ENCODE peak calls at places on chromosome 12, in five cellular contexts. K is dorsolateral prefrontal cortex; Q is thoracic aorta; U is COR-L47; H is stimulated activated CD4-positive, alpha-beta T cell treated with anti-CD3 and anti-CD28 coated beads, Interleukin-15, amount 100 ng/mL, for 1 hour. V is an unnamed sample.

GRCh38 chr12:125185740-125186470 is 120.7 kb downstream of the AACS start:
- DNase-seq in K (peak), Q (no peak), U (peak), H (peak), V (peak)

GRCh38 chr12:120588948-120589930 is 8.0 kb upstream of the POP5 start:
- DNase-seq in K (peak), Q (no peak), U (no peak), H (no peak), V (no peak)

GRCh38 chr12:75979181-75979580 is 52.4 kb downstream of the PHLDA1 start:
- DNase-seq in K (no peak), Q (no peak), U (no peak), H (no peak), V (no peak)

GRCh38 chr12:87001102-87001501 is 744.9 kb upstream of the MGAT4C start:
- DNase-seq in K (no peak), Q (no peak), U (no peak), H (no peak), V (no peak)

GRCh38 chr12:2959194-2959507 is at the start of gene TEAD4:
- DNase-seq in K (no peak), Q (no peak), U (peak), H (no peak), V (peak)

GRCh38 chr12:100058482-100059029 is 73.8 kb upstream of the ANKS1B start:
- DNase-seq in K (no peak), Q (no peak), U (no peak), H (no peak), V (no peak)

GRCh38 chr12:19277707-19278106 is 148.2 kb downstream of the PLEKHA5 start:
- DNase-seq in K (no peak), Q (no peak), U (no peak), H (no peak), V (no peak)

GRCh38 chr12:32307352-32307751 is 92.0 kb upstream of the FGD4 start:
- DNase-seq in K (no peak), Q (no peak), U (no peak), H (no peak), V (no peak)

GRCh38 chr12:18468521-18469075 is 207.3 kb downstream of the PIK3C2G start:
- DNase-seq in K (no peak), Q (no peak), U (no peak), H (no peak), V (no peak)

GRCh38 chr12:30687265-30687986 is 8.2 kb downstream of the IPO8 start:
- DNase-seq in K (no peak), Q (no peak), U (no peak), H (no peak), V (no peak)

GRCh38 chr12:124057691-124058090 is 84.7 kb downstream of the ZNF664 start:
- DNase-seq in K (no peak), Q (no peak), U (no peak), H (no peak), V (no peak)

GRCh38 chr12:89770391-89770790 is 61.8 kb upstream of the ATP2B1 start:
- DNase-seq in K (no peak), Q (no peak), U (no peak), H (no peak), V (no peak)

GRCh38 chr12:57171668-57172067 is 24.2 kb upstream of the LRP1-AS start:
- DNase-seq in K (no peak), Q (no peak), U (no peak), H (no peak), V (no peak)

GRCh38 chr12:3371018-3371417 is 120.0 kb upstream of the PRMT8 start:
- DNase-seq in K (no peak), Q (no peak), U (no peak), H (no peak), V (no peak)

GRCh38 chr12:46221255-46222128 is 47.4 kb downstream of the SLC38A1 start:
- DNase-seq in K (no peak), Q (no peak), U (no peak), H (no peak), V (no peak)

GRCh38 chr12:108609535-108610335 is 11.9 kb upstream of the TMEM119 start:
- DNase-seq in K (no peak), Q (no peak), U (no peak), H (no peak), V (peak)

GRCh38 chr12:15700595-15700994 is 88.6 kb downstream of the EPS8 start:
- DNase-seq in K (no peak), Q (no peak), U (no peak), H (no peak), V (no peak)

GRCh38 chr12:116598341-116599284 is 39.4 kb downstream of the MAP1LC3B2 start:
- DNase-seq in K (no peak), Q (no peak), U (no peak), H (no peak), V (peak)

GRCh38 chr12:127145929-127146789 is 1120.8 kb upstream of the TMEM132C start:
- DNase-seq in K (peak), Q (no peak), U (peak), H (peak), V (peak)

GRCh38 chr12:91663331-91663998 is 480.8 kb upstream of the DCN start:
- DNase-seq in K (no peak), Q (no peak), U (peak), H (no peak), V (no peak)

GRCh38 chr12:67710582-67710981 is 62.0 kb downstream of the DYRK2 start:
- DNase-seq in K (no peak), Q (no peak), U (no peak), H (no peak), V (peak)

GRCh38 chr12:116735951-116736599 is 1.8 kb downstream of the SPRING1 start:
- DNase-seq in K (no peak), Q (no peak), U (no peak), H (no peak), V (peak)

GRCh38 chr12:119613319-119613936 is 19.9 kb downstream of the TMEM233 start:
- DNase-seq in K (no peak), Q (no peak), U (no peak), H (no peak), V (no peak)

GRCh38 chr12:100356646-100357223 is at the start of gene SLC17A8:
- DNase-seq in K (no peak), Q (no peak), U (peak), H (no peak), V (no peak)

GRCh38 chr12:54879132-54879531 is 24.8 kb downstream of the MUCL1 start:
- DNase-seq in K (no peak), Q (no peak), U (no peak), H (no peak), V (no peak)

GRCh38 chr12:60522684-60523083 is 926.9 kb downstream of the SLC16A7 start:
- DNase-seq in K (no peak), Q (no peak), U (peak), H (no peak), V (no peak)

GRCh38 chr12:123069436-123070266 is 81.2 kb downstream of the PITPNM2 start:
- DNase-seq in K (no peak), Q (no peak), U (no peak), H (no peak), V (no peak)

GRCh38 chr12:20438307-20438779 is 70.0 kb downstream of the PDE3A start:
- DNase-seq in K (no peak), Q (no peak), U (no peak), H (no peak), V (no peak)

GRCh38 chr12:124420972-124421674 is 126.2 kb downstream of the RFLNA start:
- DNase-seq in K (peak), Q (no peak), U (no peak), H (no peak), V (no peak)

GRCh38 chr12:116528067-116528466 is 31.1 kb upstream of the MAP1LC3B2 start:
- DNase-seq in K (no peak), Q (no peak), U (no peak), H (no peak), V (no peak)